ENCODE peak calls at places on chromosomes 13 and 19, in seven cellular contexts. G is omental fat pad; M is anterior cingulate cortex; K is NCI-H460; B is stimulated activated CD4-positive, alpha-beta T cell treated with anti-CD3 and anti-CD28 coated beads, Interleukin-4, amount 100 ng/mL, for 4 hours; X is activated T-cell treated with anti-CD3 and anti-CD28 coated beads, Interleukin-2, amount 50 U/mL, for 1 hour; A is non-pigmented ciliary epithelial cell. C is an unnamed sample.

GRCh38 chr13:49055021-49055420 is 79.3 kb downstream of the FNDC3A start:
- DNase-seq in M (no peak), X (no peak), K (no peak), B (no peak), G (no peak), A (no peak), C (no peak)

GRCh38 chr13:110168999-110169933 is 137.7 kb downstream of the COL4A1 start:
- DNase-seq in K (no peak), G (no peak), M (no peak), X (no peak), B (no peak), A (no peak), C (no peak)

GRCh38 chr19:3366104-3366760 is at the start of gene NFIC:
- DNase-seq in A (no peak), G (peak; percentile 61), X (peak; percentile 53), M (peak; percentile 48), K (peak; percentile 54), B (peak; percentile 46), C (no peak)

GRCh38 chr19:49689133-49690072 is at the start of gene ADM5:
- DNase-seq in G (no peak), B (no peak), K (no peak), M (peak; percentile 31), A (no peak), X (peak; percentile 58), C (no peak)

GRCh38 chr13:21638319-21639282 is 32.3 kb upstream of the FGF9 start:
- DNase-seq in M (no peak), B (no peak), G (no peak), K (no peak), X (no peak), A (no peak), C (no peak)

GRCh38 chr19:21022996-21023395 is 2.5 kb downstream of the ZNF430 start:
- DNase-seq in G (no peak), M (no peak), X (no peak), B (peak; percentile 58), A (peak; percentile 60), K (no peak), C (no peak)

GRCh38 chr19:18946918-18947317 is 5.9 kb upstream of the HOMER3 start:
- DNase-seq in M (no peak), B (no peak), X (no peak), K (no peak), A (no peak), G (no peak), C (no peak)

GRCh38 chr13:40094056-40094455 is 438.6 kb downstream of the COG6 start:
- DNase-seq in K (no peak), M (no peak), A (no peak), G (no peak), B (no peak), X (no peak), C (no peak)

GRCh38 chr19:43765109-43765876 is 10.5 kb upstream of the SMG9 start:
- DNase-seq in M (no peak), B (peak; percentile 80), K (peak; percentile 82), A (peak; percentile 94), X (peak; percentile 64), G (peak; percentile 57), C (no peak)

GRCh38 chr13:36536546-36536945 is 104.3 kb downstream of the CCNA1 start:
- DNase-seq in K (no peak), A (peak; percentile 14), X (no peak), G (no peak), M (no peak), B (no peak), C (no peak)

GRCh38 chr19:14434543-14435319 is 1.6 kb downstream of the PKN1 start:
- DNase-seq in M (no peak), B (no peak), A (peak; percentile 56), X (peak; percentile 39), G (no peak), K (no peak), C (peak; percentile 54)

GRCh38 chr19:50356691-50357177 is 8.7 kb downstream of the NAPSA start:
- DNase-seq in M (no peak), K (no peak), G (no peak), B (no peak), X (no peak), A (no peak), C (no peak)

GRCh38 chr19:58479736-58480480 is 3.8 kb downstream of the ZNF446 start:
- DNase-seq in X (no peak), G (no peak), B (no peak), M (no peak), K (no peak), A (no peak), C (no peak)

GRCh38 chr13:90032841-90033493 is 1314.5 kb upstream of the MIR17HG start:
- DNase-seq in M (no peak), K (no peak), G (no peak), B (no peak), A (no peak), X (no peak), C (no peak)

GRCh38 chr19:43465468-43466120 is at the start of gene LYPD3:
- DNase-seq in K (peak; percentile 18), G (no peak), X (no peak), A (no peak), M (no peak), B (peak; percentile 19), C (no peak)

GRCh38 chr13:76024151-76024550 is 388.0 kb downstream of the LMO7 start:
- DNase-seq in K (no peak), G (no peak), X (no peak), M (no peak), B (no peak), A (no peak), C (no peak)

GRCh38 chr19:15280915-15281683 is 48.9 kb upstream of the EPHX3 start:
- DNase-seq in A (peak; percentile 51), K (peak; percentile 83), G (no peak), M (peak; percentile 63), B (no peak), X (no peak), C (peak; percentile 94)

GRCh38 chr13:33931397-33931987 is 113.5 kb downstream of the RFC3 start:
- DNase-seq in B (no peak), K (peak; percentile 48), A (no peak), X (no peak), M (no peak), G (no peak), C (no peak)

GRCh38 chr19:29878973-29879654 is 62.9 kb upstream of the URI1 start:
- DNase-seq in M (no peak), A (no peak), K (peak; percentile 30), B (no peak), X (no peak), G (no peak), C (peak; percentile 8)

GRCh38 chr19:3080281-3080680 is 13.9 kb upstream of the GNA11 start:
- DNase-seq in B (no peak), A (no peak), M (no peak), K (no peak), G (no peak), X (no peak), C (no peak)

C was measured in retinal pigment epithelial cell.